ENCODE peak calls at places on chromosomes 11 and 22, in four cellular contexts. G is stomach, E is GM23338, Y is endothelial cell of umbilical vein. B is an unnamed sample.

GRCh38 chr22:46587067-46587471 is 33.1 kb upstream of the GRAMD4 start:
- DNase-seq in Y (no peak), E (no peak), G (no peak), B (no peak)

GRCh38 chr11:65060913-65061408 is 2.6 kb upstream of the NAALADL1 start:
- DNase-seq in G (no peak), Y (peak), E (peak), B (no peak)

GRCh38 chr11:16527525-16528246 is 171.3 kb upstream of the SOX6 start:
- DNase-seq in E (no peak), Y (no peak), G (no peak), B (no peak)

GRCh38 chr11:118961591-118961990 is 5.5 kb downstream of the UPK2 start:
- DNase-seq in E (peak), Y (no peak), G (no peak), B (no peak)

GRCh38 chr11:112822478-112823274 is 138.5 kb upstream of the NCAM1 start:
- DNase-seq in G (peak), E (peak), Y (no peak), B (no peak)

GRCh38 chr11:126352934-126353801 is 2.3 kb upstream of the ST3GAL4 start:
- DNase-seq in E (peak), Y (peak), G (no peak), B (no peak)

GRCh38 chr22:26168934-26169311 is 339 bp upstream of the SEZ6L start:
- DNase-seq in E (no peak), Y (no peak), G (no peak), B (no peak)

GRCh38 chr11:45919806-45920530 is 2.3 kb upstream of the PEX16 start:
- DNase-seq in G (peak), Y (no peak), E (no peak), B (peak)

GRCh38 chr22:37119872-37120271 is 10.4 kb upstream of the TMPRSS6 start:
- DNase-seq in G (no peak), Y (no peak), E (no peak), B (no peak)

GRCh38 chr22:35170716-35171697 is 86.3 kb upstream of the HMGXB4 start:
- DNase-seq in E (no peak), Y (no peak), G (no peak), B (no peak)
- TF ChIP-seq POLR2AphosphoS5 in E (no peak), Y (no peak), G (no peak), B (no peak)

GRCh38 chr11:37972691-37973090 is 1374.7 kb upstream of the RAG2 start:
- DNase-seq in E (no peak), G (no peak), Y (peak), B (no peak)
- H3K27ac ChIP-seq in E (no peak), G (no peak), Y (no peak), B (no peak)

GRCh38 chr11:129035254-129035653 is 92.6 kb upstream of the TP53AIP1 start:
- DNase-seq in Y (no peak), G (no peak), E (no peak), B (no peak)
- TF ChIP-seq POLR2AphosphoS5 in Y (no peak), G (no peak), E (no peak), B (no peak)

GRCh38 chr22:20516399-20516798 is 9.0 kb downstream of the MED15 start:
- DNase-seq in Y (no peak), E (no peak), G (no peak), B (no peak)
- H3K27ac ChIP-seq in Y (no peak), E (no peak), G (no peak), B (no peak)

DNA sequence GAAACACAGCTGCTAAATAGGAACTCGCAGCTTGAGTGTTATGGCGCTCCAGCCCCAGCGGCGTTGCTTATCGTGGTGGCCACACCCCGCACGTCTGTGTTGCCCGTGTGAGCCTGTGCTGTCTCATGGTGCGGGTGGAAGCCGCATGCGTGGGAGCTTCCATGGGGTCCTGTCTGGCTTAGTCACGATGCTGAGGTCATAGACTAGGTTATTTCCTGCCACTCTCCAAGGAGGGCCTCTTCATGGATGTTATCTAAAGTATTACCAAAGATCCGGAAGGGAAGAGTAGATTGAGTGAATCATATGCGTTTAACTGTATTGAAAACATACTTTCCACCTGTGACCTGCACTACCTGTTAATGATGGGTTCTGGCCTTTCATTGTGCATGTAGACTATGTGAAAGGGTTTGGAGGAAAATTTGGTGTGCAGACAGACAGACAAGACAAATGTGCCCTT is 21.7 kb downstream of the CTTN start:
- DNase-seq in E (no peak), Y (peak), G (no peak), B (no peak)
- TF ChIP-seq POLR2AphosphoS5 in E (no peak), Y (no peak), G (no peak), B (no peak)

GRCh38 chr11:11770274-11770673 is 71.5 kb upstream of the USP47 start:
- DNase-seq in G (no peak), Y (no peak), E (no peak), B (no peak)

GRCh38 chr11:11772865-11773515 is 68.8 kb upstream of the USP47 start:
- DNase-seq in G (no peak), Y (no peak), E (no peak), B (no peak)

GRCh38 chr11:11769362-11769761 is 72.4 kb upstream of the USP47 start:
- DNase-seq in Y (no peak), E (no peak), G (no peak), B (no peak)

GRCh38 chr11:11769782-11770181 is 72.0 kb upstream of the USP47 start:
- DNase-seq in E (no peak), G (no peak), Y (no peak), B (no peak)

DNA sequence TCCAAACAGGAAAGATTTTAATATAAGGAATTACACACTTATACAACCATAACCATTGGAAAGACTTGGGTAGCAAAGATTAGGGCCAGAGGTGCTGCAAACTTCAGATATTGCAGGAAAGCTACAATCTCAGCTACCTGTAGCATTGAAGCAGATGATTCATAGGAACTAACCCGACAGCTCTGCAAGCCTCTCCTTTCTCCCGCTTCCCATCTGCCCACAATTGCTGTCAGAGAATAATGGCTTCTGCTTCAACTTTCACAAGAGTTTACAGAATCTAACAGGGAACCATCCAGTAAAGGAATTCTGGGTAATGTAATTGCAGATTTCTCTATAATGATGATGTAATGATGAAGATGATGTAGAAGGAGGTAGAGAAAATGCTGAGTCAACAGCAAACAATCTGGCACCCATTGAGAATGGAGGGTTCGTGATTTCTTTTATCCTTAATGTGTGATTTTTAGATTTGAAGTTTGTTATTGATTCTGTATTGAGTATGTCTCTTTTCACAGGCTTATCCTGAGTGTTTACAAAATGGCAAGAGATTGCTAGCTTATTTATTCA is 70.8 kb upstream of the USP47 start:
- DNase-seq in G (no peak), E (no peak), Y (no peak), B (no peak)
- H3K27ac ChIP-seq in G (no peak), E (no peak), Y (no peak), B (no peak)

B was measured in sigmoid colon.